ENCODE peak calls at places on chromosomes 13 and 19, in five cellular contexts. One of them, this sample, is unnamed.
A peak's percentile ranks its signal among the peaks of the same experiment; 100 is the strongest.

GRCh38 chr13:41268764-41269163 is 5.4 kb upstream of the MTRF1 start:
- DNase-seq in fibroblast of gingiva: no peak
- DNase-seq in right lobe of liver: no peak
- DNase-seq in body of pancreas: no peak
- DNase-seq in AG09309: no peak
- DNase-seq in this sample: peak; percentile 78

GRCh38 chr13:24274452-24274971 is 34.9 kb upstream of the C1QTNF9 start:
- DNase-seq in right lobe of liver: no peak
- DNase-seq in AG09309: no peak
- DNase-seq in body of pancreas: no peak
- DNase-seq in fibroblast of gingiva: no peak
- DNase-seq in this sample: peak; percentile 5

GRCh38 chr19:31730270-31730669 is 381.0 kb upstream of the TSHZ3 start:
- DNase-seq in fibroblast of gingiva: no peak
- DNase-seq in AG09309: no peak
- DNase-seq in right lobe of liver: no peak
- DNase-seq in body of pancreas: no peak
- DNase-seq in this sample: no peak

GRCh38 chr19:38003427-38004099 is 96.6 kb downstream of the SIPA1L3 start:
- DNase-seq in right lobe of liver: no peak
- DNase-seq in AG09309: no peak
- DNase-seq in fibroblast of gingiva: peak; percentile 88
- DNase-seq in body of pancreas: peak; percentile 80
- DNase-seq in this sample: peak; percentile 43

GRCh38 chr13:70178346-70178745 is 70.1 kb upstream of the KLHL1 start:
- DNase-seq in body of pancreas: no peak
- DNase-seq in AG09309: no peak
- DNase-seq in right lobe of liver: no peak
- DNase-seq in fibroblast of gingiva: no peak
- DNase-seq in this sample: no peak

GRCh38 chr19:3556423-3556977 is 886 bp downstream of the MFSD12 start:
- DNase-seq in right lobe of liver: no peak
- DNase-seq in fibroblast of gingiva: no peak
- DNase-seq in AG09309: no peak
- DNase-seq in body of pancreas: no peak
- DNase-seq in this sample: no peak

GRCh38 chr13:48801255-48801654 is 147.5 kb downstream of the CYSLTR2 start:
- DNase-seq in right lobe of liver: no peak
- DNase-seq in body of pancreas: no peak
- DNase-seq in AG09309: peak; percentile 80
- DNase-seq in fibroblast of gingiva: peak; percentile 94
- DNase-seq in this sample: no peak

GRCh38 chr13:50990540-50991506 is 81.2 kb downstream of the RNASEH2B start:
- DNase-seq in fibroblast of gingiva: peak; percentile 31
- DNase-seq in AG09309: peak; percentile 21
- DNase-seq in body of pancreas: peak; percentile 17
- DNase-seq in right lobe of liver: no peak
- DNase-seq in this sample: no peak

GRCh38 chr19:19040417-19040816 is 7.0 kb downstream of the ARMC6 start:
- DNase-seq in right lobe of liver: peak; percentile 87
- DNase-seq in fibroblast of gingiva: peak; percentile 96
- DNase-seq in AG09309: peak; percentile 84
- DNase-seq in body of pancreas: peak; percentile 91
- DNase-seq in this sample: no peak

GRCh38 chr19:15316498-15316897 is 15.8 kb downstream of the BRD4 start:
- DNase-seq in fibroblast of gingiva: no peak
- DNase-seq in AG09309: no peak
- DNase-seq in right lobe of liver: no peak
- DNase-seq in body of pancreas: no peak
- DNase-seq in this sample: peak; percentile 64

GRCh38 chr13:83372786-83373185 is 509.5 kb downstream of the SLITRK1 start:
- DNase-seq in right lobe of liver: no peak
- DNase-seq in body of pancreas: no peak
- DNase-seq in AG09309: no peak
- DNase-seq in fibroblast of gingiva: no peak
- DNase-seq in this sample: no peak

GRCh38 chr19:33193864-33194362 is at the start of gene LRP3:
- DNase-seq in body of pancreas: peak; percentile 55
- DNase-seq in AG09309: no peak
- DNase-seq in right lobe of liver: peak; percentile 81
- DNase-seq in fibroblast of gingiva: peak; percentile 22
- DNase-seq in this sample: no peak

GRCh38 chr13:108342369-108343289 is 73.1 kb downstream of the TNFSF13B start:
- DNase-seq in AG09309: no peak
- DNase-seq in body of pancreas: no peak
- DNase-seq in right lobe of liver: no peak
- DNase-seq in fibroblast of gingiva: peak; percentile 35
- DNase-seq in this sample: no peak

GRCh38 chr13:91313103-91313502 is 34.4 kb upstream of the MIR17HG start:
- DNase-seq in AG09309: no peak
- DNase-seq in right lobe of liver: no peak
- DNase-seq in fibroblast of gingiva: peak; percentile 3
- DNase-seq in body of pancreas: no peak
- DNase-seq in this sample: peak; percentile 71

GRCh38 chr19:42831221-42832019 is 48.1 kb downstream of the PSG1 start:
- DNase-seq in fibroblast of gingiva: no peak
- DNase-seq in AG09309: no peak
- DNase-seq in body of pancreas: no peak
- DNase-seq in right lobe of liver: no peak
- DNase-seq in this sample: no peak

GRCh38 chr13:33493672-33494365 is 208.3 kb upstream of the STARD13 start:
- DNase-seq in right lobe of liver: peak; percentile 49
- DNase-seq in body of pancreas: no peak
- DNase-seq in fibroblast of gingiva: no peak
- DNase-seq in AG09309: no peak
- DNase-seq in this sample: no peak

GRCh38 chr13:23776698-23777570 is 112.3 kb downstream of the MIPEP start:
- DNase-seq in fibroblast of gingiva: no peak
- DNase-seq in AG09309: no peak
- DNase-seq in right lobe of liver: no peak
- DNase-seq in body of pancreas: no peak
- DNase-seq in this sample: peak; percentile 78

GRCh38 chr19:55082023-55082851 is 6.6 kb downstream of the EPS8L1 start:
- DNase-seq in fibroblast of gingiva: peak; percentile 11
- DNase-seq in body of pancreas: no peak
- DNase-seq in right lobe of liver: no peak
- DNase-seq in AG09309: no peak
- DNase-seq in this sample: peak; percentile 79

GRCh38 chr19:32181356-32181920 is 164.0 kb upstream of the ZNF507 start:
- DNase-seq in right lobe of liver: peak; percentile 19
- DNase-seq in fibroblast of gingiva: no peak
- DNase-seq in body of pancreas: no peak
- DNase-seq in AG09309: no peak
- DNase-seq in this sample: no peak

GRCh38 chr19:4369888-4370260 is 26.5 kb downstream of the MPND start:
- DNase-seq in body of pancreas: no peak
- DNase-seq in right lobe of liver: peak; percentile 54
- DNase-seq in fibroblast of gingiva: peak; percentile 57
- DNase-seq in AG09309: no peak
- DNase-seq in this sample: peak; percentile 69

GRCh38 chr13:109576331-109576813 is 210.0 kb downstream of the IRS2 start:
- DNase-seq in body of pancreas: no peak
- DNase-seq in fibroblast of gingiva: no peak
- DNase-seq in right lobe of liver: no peak
- DNase-seq in AG09309: no peak
- DNase-seq in this sample: no peak

GRCh38 chr19:48513289-48514122 is 1.9 kb upstream of the LMTK3 start:
- DNase-seq in right lobe of liver: peak; percentile 72
- DNase-seq in AG09309: peak; percentile 8
- DNase-seq in fibroblast of gingiva: peak; percentile 50
- DNase-seq in body of pancreas: peak; percentile 77
- DNase-seq in this sample: peak; percentile 89

GRCh38 chr19:56253737-56254136 is 18.8 kb upstream of the EDDM13 start:
- DNase-seq in right lobe of liver: no peak
- DNase-seq in AG09309: peak; percentile 27
- DNase-seq in body of pancreas: no peak
- DNase-seq in fibroblast of gingiva: peak; percentile 55
- DNase-seq in this sample: peak; percentile 69

GRCh38 chr19:48734625-48735024 is 5.8 kb downstream of the RASIP1 start:
- DNase-seq in right lobe of liver: no peak
- DNase-seq in fibroblast of gingiva: no peak
- DNase-seq in body of pancreas: no peak
- DNase-seq in AG09309: no peak
- DNase-seq in this sample: no peak

GRCh38 chr13:28325022-28325421 is 169.9 kb downstream of the FLT1 start:
- DNase-seq in right lobe of liver: no peak
- DNase-seq in AG09309: no peak
- DNase-seq in fibroblast of gingiva: peak; percentile 65
- DNase-seq in body of pancreas: no peak
- DNase-seq in this sample: no peak

GRCh38 chr19:30077851-30078355 is 135.9 kb downstream of the URI1 start:
- DNase-seq in AG09309: no peak
- DNase-seq in fibroblast of gingiva: no peak
- DNase-seq in right lobe of liver: peak; percentile 32
- DNase-seq in body of pancreas: no peak
- DNase-seq in this sample: no peak

GRCh38 chr13:91347996-91348905 is 764 bp downstream of the MIR17HG start:
- DNase-seq in body of pancreas: peak; percentile 42
- DNase-seq in right lobe of liver: peak; percentile 67
- DNase-seq in fibroblast of gingiva: peak; percentile 9
- DNase-seq in AG09309: no peak
- DNase-seq in this sample: peak; percentile 93

GRCh38 chr13:31765441-31765840 is 26.1 kb downstream of the RXFP2 start:
- DNase-seq in right lobe of liver: no peak
- DNase-seq in AG09309: peak; percentile 75
- DNase-seq in body of pancreas: no peak
- DNase-seq in fibroblast of gingiva: peak; percentile 51
- DNase-seq in this sample: no peak

GRCh38 chr13:75867718-75868117 is 231.6 kb downstream of the LMO7 start:
- DNase-seq in body of pancreas: no peak
- DNase-seq in right lobe of liver: no peak
- DNase-seq in fibroblast of gingiva: no peak
- DNase-seq in AG09309: no peak
- DNase-seq in this sample: no peak

GRCh38 chr13:40408602-40409001 is 257.8 kb downstream of the FOXO1 start:
- DNase-seq in fibroblast of gingiva: no peak
- DNase-seq in right lobe of liver: no peak
- DNase-seq in body of pancreas: no peak
- DNase-seq in AG09309: peak; percentile 28
- DNase-seq in this sample: no peak

GRCh38 chr13:33016414-33017409 is at the start of gene KL:
- DNase-seq in fibroblast of gingiva: no peak
- DNase-seq in right lobe of liver: peak; percentile 48
- DNase-seq in body of pancreas: peak; percentile 17
- DNase-seq in AG09309: no peak
- DNase-seq in this sample: no peak

GRCh38 chr19:46951236-46951986 is 68.2 kb upstream of the NPAS1 start:
- DNase-seq in fibroblast of gingiva: no peak
- DNase-seq in AG09309: no peak
- DNase-seq in right lobe of liver: peak; percentile 63
- DNase-seq in body of pancreas: no peak
- DNase-seq in this sample: no peak

GRCh38 chr13:61838568-61838967 is 422.9 kb upstream of the PCDH20 start:
- DNase-seq in right lobe of liver: no peak
- DNase-seq in body of pancreas: no peak
- DNase-seq in AG09309: no peak
- DNase-seq in fibroblast of gingiva: no peak
- DNase-seq in this sample: no peak

GRCh38 chr13:24716446-24716845 is 36.2 kb downstream of the ATP12A start:
- DNase-seq in fibroblast of gingiva: no peak
- DNase-seq in body of pancreas: no peak
- DNase-seq in right lobe of liver: no peak
- DNase-seq in AG09309: no peak
- DNase-seq in this sample: no peak

This sample was measured in OCI-LY7.